ENCODE peak calls at places on chromosomes 11 and 22, in ten cellular contexts. B is left ventricle myocardium inferior; F is hepatocyte; I is adrenal gland; X is mammary epithelial cell; H is fibroblast of lung; O is brain microvascular endothelial cell; A is CD8-positive, alpha-beta T cell; J is pancreas; S is endodermal cell. K is an unnamed sample. For H3K27me3, the result is how much of the 10 kb centered on the place peaks cover.

GRCh38 chr22:26541167-26541819 is 29.0 kb upstream of the TFIP11 start:
- DNase-seq in J (peak), B (no peak), A (no peak), O (no peak), X (no peak), I (no peak), S (no peak), F (no peak), H (no peak), K (no peak)

GRCh38 chr22:28116261-28116673 is 197.2 kb upstream of the PITPNB start:
- DNase-seq in J (peak), X (peak), B (peak), F (peak), O (peak), A (no peak), H (peak), S (peak), I (peak), K (no peak)

GRCh38 chr11:61293869-61294716 is 1.0 kb downstream of the VWCE start:
- DNase-seq in J (no peak), A (peak), B (peak), O (peak), H (peak), I (peak), F (peak), S (peak), X (peak), K (peak)

GRCh38 chr11:10991372-10991771 is 133.5 kb upstream of the ZBED5 start:
- DNase-seq in I (no peak), O (no peak), J (no peak), S (no peak), A (no peak), F (no peak), B (no peak), H (no peak), X (no peak), K (no peak)

GRCh38 chr11:12318791-12319733 is 58.3 kb upstream of the PARVA start:
- DNase-seq in S (no peak), F (peak), B (no peak), I (no peak), X (no peak), A (no peak), O (no peak), J (no peak), H (peak), K (no peak)

GRCh38 chr11:73889019-73889418 is 12.2 kb downstream of the PAAF1 start:
- DNase-seq in I (no peak), X (peak), O (no peak), A (no peak), S (no peak), J (no peak), B (no peak), H (peak), F (no peak), K (no peak)

GRCh38 chr22:19463491-19464469 is 15.2 kb downstream of the UFD1 start:
- DNase-seq in H (no peak), X (no peak), S (no peak), I (no peak), B (peak), A (no peak), O (no peak), F (no peak), J (no peak), K (no peak)

GRCh38 chr22:46416537-46417267 is 81.2 kb downstream of the TRMU start:
- DNase-seq in B (no peak), S (no peak), J (no peak), X (no peak), O (no peak), I (no peak), H (no peak), A (no peak), F (no peak), K (no peak)

GRCh38 chr11:44617671-44618461 is 52.4 kb downstream of the CD82 start:
- DNase-seq in O (no peak), A (peak), I (no peak), H (no peak), X (no peak), B (no peak), J (no peak), F (no peak), S (peak), K (peak)

GRCh38 chr11:31817054-31817620 is 6.0 kb upstream of the PAX6 start:
- DNase-seq in S (peak), F (no peak), A (no peak), H (no peak), B (no peak), I (no peak), X (peak), O (no peak), J (no peak), K (no peak)

GRCh38 chr11:110337570-110338193 is 41.3 kb upstream of the RDX start:
- DNase-seq in X (peak), H (no peak), B (no peak), O (peak), A (no peak), S (peak), F (peak), I (peak), J (no peak), K (no peak)

GRCh38 chr11:95084509-95084908 is 5.1 kb upstream of the ENDOD1 start:
- DNase-seq in H (no peak), I (no peak), A (no peak), X (peak), B (no peak), F (no peak), O (no peak), J (no peak), S (no peak), K (peak)

GRCh38 chr11:44627911-44628729 is 62.7 kb downstream of the CD82 start:
- DNase-seq in S (peak), I (peak), F (peak), J (peak), O (no peak), B (peak), X (no peak), A (peak), H (peak), K (peak)

GRCh38 chr11:115423728-115424459 is 80.3 kb downstream of the CADM1 start:
- DNase-seq in A (no peak), I (no peak), J (no peak), B (no peak), F (no peak), X (no peak), S (no peak), O (no peak), H (no peak), K (no peak)

GRCh38 chr11:102192349-102193066 is 82.3 kb downstream of the YAP1 start:
- DNase-seq in S (no peak), X (no peak), O (no peak), I (no peak), F (peak), J (no peak), H (no peak), A (no peak), B (no peak), K (no peak)

GRCh38 chr22:46336119-46337078 is 885 bp downstream of the TRMU start:
- DNase-seq in X (peak), J (no peak), H (peak), B (peak), O (no peak), S (peak), F (peak), A (no peak), I (no peak), K (no peak)

GRCh38 chr22:18085188-18085587 is 7.4 kb downstream of the PEX26 start:
- DNase-seq in A (no peak), O (no peak), H (peak), X (no peak), I (no peak), F (peak), S (no peak), B (no peak), J (no peak), K (no peak)

GRCh38 chr11:43358308-43358669 is 431 bp upstream of the TTC17 start:
- DNase-seq in J (no peak), H (peak), B (no peak), X (no peak), I (no peak), O (no peak), A (no peak), S (no peak), F (peak), K (no peak)

GRCh38 chr11:43952401-43953342 is 10.2 kb downstream of the C11orf96 start:
- DNase-seq in H (no peak), B (no peak), J (no peak), A (no peak), X (no peak), I (peak), F (no peak), O (no peak), S (no peak), K (no peak)

GRCh38 chr11:11993814-11994213 is 14.6 kb downstream of the DKK3 start:
- DNase-seq in X (peak), H (peak), I (peak), B (peak), O (peak), F (peak), J (no peak), A (no peak), S (no peak), K (peak)

GRCh38 chr11:93348931-93349330 is 18.4 kb downstream of the DEUP1 start:
- DNase-seq in J (no peak), B (no peak), I (no peak), F (no peak), H (no peak), X (no peak), S (no peak), A (no peak), O (no peak), K (no peak)

GRCh38 chr11:1126491-1126926 is 31.2 kb upstream of the MUC5AC start:
- DNase-seq in J (no peak), S (no peak), B (no peak), A (no peak), O (no peak), F (no peak), I (no peak), H (no peak), X (no peak), K (peak)

GRCh38 chr11:123457187-123457770 is 27.2 kb downstream of the GRAMD1B start:
- DNase-seq in H (no peak), F (no peak), S (no peak), I (peak), O (no peak), X (no peak), A (peak), B (no peak), J (no peak), K (no peak)

GRCh38 chr22:19984851-19985811 is 31.5 kb downstream of the ARVCF start:
- DNase-seq in B (no peak), H (no peak), J (no peak), O (no peak), X (no peak), F (no peak), I (no peak), S (no peak), A (no peak), K (no peak)

GRCh38 chr22:40676644-40677043 is 2.6 kb upstream of the MCHR1 start:
- DNase-seq in H (no peak), S (no peak), J (no peak), A (no peak), F (no peak), X (peak), I (no peak), B (no peak), O (no peak), K (no peak)

GRCh38 chr11:72840780-72841179 is 26.6 kb downstream of the ATG16L2 start:
- DNase-seq in H (peak), F (no peak), I (no peak), A (no peak), S (no peak), X (peak), J (no peak), O (peak), B (no peak), K (no peak)

GRCh38 chr11:59158206-59159068 is 13.5 kb upstream of the DTX4 start:
- DNase-seq in J (no peak), X (peak), F (peak), S (peak), A (peak), H (peak), I (peak), O (peak), B (peak), K (no peak)

GRCh38 chr22:31958625-31959239 is 14.4 kb downstream of the YWHAH start:
- DNase-seq in I (no peak), S (no peak), F (no peak), J (no peak), H (no peak), X (no peak), B (no peak), O (no peak), A (peak), K (no peak)
- H3K27ac ChIP-seq in I (no peak), S (no peak), F (no peak), J (no peak), H (no peak), X (no peak), B (no peak), O (no peak), A (no peak), K (no peak)

GRCh38 chr11:19344661-19345518 is 104.1 kb upstream of the E2F8 start:
- DNase-seq in S (peak), O (no peak), A (no peak), F (peak), J (peak), X (peak), I (peak), H (peak), B (peak), K (peak)
- H3K27me3 ChIP-seq in S (half or more), O (half or more), A (under half), F (half or more), J (under half), X (under half), I (half or more), H (under half), B (half or more), K (under half)

GRCh38 chr11:66676279-66676919 is 1.3 kb downstream of the RBM4B start:
- DNase-seq in A (no peak), O (no peak), I (no peak), X (no peak), H (no peak), J (no peak), F (no peak), B (no peak), S (no peak), K (no peak)
- H3K4me3 ChIP-seq in A (peak), O (peak), I (no peak), X (no peak), H (peak), J (peak), F (peak), B (peak), S (peak), K (peak)

DNA sequence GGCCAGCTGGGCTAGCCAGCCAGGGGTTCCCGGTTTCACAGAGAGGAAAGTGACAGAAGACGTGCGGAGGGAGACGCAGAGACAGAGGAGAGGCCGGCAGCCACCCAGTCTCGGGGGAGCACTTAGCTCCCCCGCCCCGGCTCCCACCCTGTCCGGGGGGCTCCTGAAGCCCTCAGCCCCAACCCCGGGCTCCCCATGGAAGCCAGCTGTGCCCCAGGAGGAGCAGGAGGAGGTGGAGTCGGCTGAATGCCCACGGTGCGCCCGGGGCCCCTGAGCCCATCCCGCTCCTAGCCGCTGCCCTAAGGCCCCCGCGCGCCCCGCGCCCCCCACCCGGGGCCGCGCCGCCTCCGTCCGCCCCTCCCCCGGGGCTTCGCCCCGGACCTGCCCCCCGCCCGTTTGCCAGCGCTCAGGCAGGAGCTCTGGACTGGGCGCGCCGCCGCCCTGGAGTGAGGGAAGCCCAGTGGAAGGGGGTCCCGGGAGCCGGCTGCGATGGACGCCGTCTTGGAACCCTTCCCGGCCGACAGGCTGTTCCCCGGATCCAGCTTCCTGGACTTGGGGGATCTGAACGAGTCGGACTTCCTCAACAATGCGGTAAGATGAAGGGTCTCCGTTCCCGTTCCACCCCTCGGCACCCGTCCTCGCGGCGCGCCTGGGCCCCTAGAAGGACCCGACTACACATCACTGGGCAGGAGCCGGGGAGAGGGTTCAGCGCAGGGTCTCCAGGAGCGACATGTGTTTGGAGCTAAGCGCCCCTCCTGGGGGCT is at the start of gene CREB3L1:
- DNase-seq in I (peak), F (peak), H (peak), O (no peak), S (peak), X (no peak), J (peak), B (peak), A (no peak), K (no peak)
- H3K27ac ChIP-seq in I (peak), F (peak), H (peak), O (peak), S (no peak), X (no peak), J (peak), B (peak), A (no peak), K (no peak)

K was measured in dorsolateral prefrontal cortex.